ENCODE peak calls at places on chromosome 12, in four cellular contexts. G is K562, E is HepG2, O is GM12878. R is an unnamed sample.

GRCh38 chr12:109523071-109523470 is 45.6 kb downstream of the UBE3B start:
- DNase-seq in O (no peak), E (no peak), G (no peak), R (no peak)

GRCh38 chr12:102478416-102479098 is 1.8 kb downstream of the IGF1 start:
- DNase-seq in O (peak; percentile 82), G (no peak), E (no peak), R (no peak)

GRCh38 chr12:113135178-113136127 is at the start of gene RASAL1:
- DNase-seq in G (peak; percentile 97), E (peak; percentile 25), O (no peak), R (peak; percentile 56)

GRCh38 chr12:47824198-47824597 is 4.5 kb upstream of the HDAC7 start:
- DNase-seq in E (no peak), G (no peak), O (no peak), R (no peak)

GRCh38 chr12:56836317-56836716 is 73.2 kb downstream of the HSD17B6 start:
- DNase-seq in G (no peak), E (no peak), O (no peak), R (no peak)

GRCh38 chr12:86663173-86663572 is 407.0 kb upstream of the MGAT4C start:
- DNase-seq in O (no peak), G (no peak), E (no peak), R (no peak)

GRCh38 chr12:54159140-54159539 is 29.6 kb downstream of the SMUG1 start:
- DNase-seq in E (peak; percentile 61), G (peak; percentile 94), O (peak; percentile 7), R (peak; percentile 68)

GRCh38 chr12:90959538-90960139 is 4.7 kb upstream of the CCER1 start:
- DNase-seq in E (peak; percentile 26), G (peak; percentile 29), O (no peak), R (peak; percentile 25)

GRCh38 chr12:56928262-56928661 is 5.9 kb downstream of the SDR9C7 start:
- DNase-seq in O (no peak), E (no peak), G (no peak), R (no peak)

GRCh38 chr12:131916306-131917138 is 12.6 kb upstream of the PUS1 start:
- DNase-seq in G (no peak), E (no peak), O (no peak), R (peak; percentile 41)

GRCh38 chr12:131913666-131914065 is 15.4 kb upstream of the PUS1 start:
- DNase-seq in E (no peak), O (no peak), G (no peak), R (no peak)

GRCh38 chr12:131915774-131916173 is 13.3 kb upstream of the PUS1 start:
- DNase-seq in O (no peak), E (no peak), G (no peak), R (no peak)

GRCh38 chr12:131914179-131914702 is 14.8 kb upstream of the PUS1 start:
- DNase-seq in O (no peak), E (no peak), G (no peak), R (no peak)

GRCh38 chr12:131915000-131915689 is 13.9 kb upstream of the PUS1 start:
- DNase-seq in G (no peak), E (no peak), O (no peak), R (no peak)
- TF ChIP-seq FOXK2 in G (no peak), E (no peak), O (no peak), R (no peak)

DNA sequence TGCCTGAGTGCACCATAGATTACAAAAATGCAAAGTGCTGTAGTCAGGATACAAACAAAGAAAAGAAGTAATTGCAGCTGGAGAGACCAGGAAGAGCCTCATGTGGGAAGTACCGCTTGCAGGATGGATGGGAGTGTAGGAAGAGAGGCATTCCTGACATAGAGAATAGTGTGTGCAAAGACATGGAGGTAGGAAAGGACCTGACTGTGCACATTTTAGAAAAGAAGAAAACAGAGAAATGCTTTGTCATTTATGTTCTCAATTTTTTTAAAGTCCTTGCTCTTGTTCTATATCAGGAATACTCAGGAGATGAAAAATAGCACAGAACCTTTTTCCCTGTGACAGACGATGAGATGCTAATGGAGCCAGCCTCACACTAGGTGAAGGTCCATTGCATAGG is 358.7 kb upstream of the TMPO start:
- DNase-seq in G (no peak), O (no peak), E (no peak), R (no peak)
- TF ChIP-seq FOXM1 in G (no peak), O (no peak), E (no peak), R (no peak)

DNA sequence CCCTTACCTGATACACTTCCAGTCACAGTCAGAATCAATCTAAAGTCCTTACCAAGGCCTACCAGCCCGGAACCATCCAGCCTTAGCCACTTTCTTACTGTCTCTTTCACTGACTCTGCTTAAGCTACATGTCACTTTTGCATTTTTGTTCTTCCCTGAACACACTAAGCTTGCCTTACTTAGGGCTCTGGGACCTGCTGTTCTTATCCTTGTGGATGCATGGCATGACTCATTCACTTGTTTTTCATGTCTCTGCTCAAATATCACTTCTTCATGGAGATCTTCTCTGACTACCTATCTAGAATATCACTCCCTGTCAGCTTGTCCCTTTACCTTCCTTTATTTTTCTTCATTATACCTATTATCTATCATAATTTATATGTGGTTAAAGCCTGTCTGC is 65.6 kb upstream of the ZDHHC17 start:
- DNase-seq in O (no peak), E (no peak), G (no peak), R (no peak)
- TF ChIP-seq FOXK2 in O (no peak), E (no peak), G (no peak), R (no peak)

GRCh38 chr12:29796823-29797263 is 13.1 kb upstream of the TMTC1 start:
- DNase-seq in G (no peak), E (no peak), O (no peak), R (peak; percentile 21)
- TF ChIP-seq FOXM1 in G (no peak), E (no peak), O (no peak), R (no peak)

GRCh38 chr12:106137456-106138278 is 1.1 kb downstream of the NUAK1 start:
- DNase-seq in E (no peak), O (no peak), G (no peak), R (no peak)

GRCh38 chr12:106136263-106136662 is 2.5 kb downstream of the NUAK1 start:
- DNase-seq in G (peak; percentile 62), E (peak; percentile 73), O (no peak), R (peak; percentile 64)

GRCh38 chr12:106134294-106134949 is 4.3 kb downstream of the NUAK1 start:
- DNase-seq in E (no peak), O (no peak), G (no peak), R (no peak)

GRCh38 chr12:106135075-106135474 is 3.7 kb downstream of the NUAK1 start:
- DNase-seq in O (no peak), G (no peak), E (no peak), R (no peak)

GRCh38 chr12:106135781-106136180 is 3.0 kb downstream of the NUAK1 start:
- DNase-seq in O (no peak), E (no peak), G (no peak), R (no peak)
- TF ChIP-seq FOXK2 in O (no peak), E (no peak), G (no peak), R (no peak)

R was measured in HEK293T.